ENCODE peak calls at places on chromosomes 3 and 15, in four cellular contexts. F is A549, O is K562, V is endothelial cell of umbilical vein. W is an unnamed sample.

GRCh38 chr15:95405447-95405846 is 925.1 kb upstream of the NR2F2 start:
- DNase-seq in F (no peak), O (no peak), V (peak; percentile 54), W (no peak)

GRCh38 chr3:113659121-113659531 is 37.3 kb downstream of the USF3 start:
- DNase-seq in O (no peak), V (no peak), F (no peak), W (no peak)

GRCh38 chr3:72368331-72368975 is 479.8 kb downstream of the SHQ1 start:
- DNase-seq in O (no peak), V (no peak), F (no peak), W (no peak)

GRCh38 chr15:81475471-81475870 is 101.5 kb upstream of the TMC3 start:
- DNase-seq in O (no peak), V (no peak), F (no peak), W (no peak)

GRCh38 chr3:54731697-54732445 is 196.0 kb downstream of the LRTM1 start:
- DNase-seq in F (no peak), O (no peak), V (no peak), W (no peak)

GRCh38 chr3:143445118-143445517 is 325.5 kb downstream of the CHST2 start:
- DNase-seq in F (no peak), V (peak; percentile 25), O (no peak), W (no peak)

GRCh38 chr3:73604491-73604890 is 20.2 kb downstream of the PDZRN3 start:
- DNase-seq in F (no peak), O (no peak), V (no peak), W (no peak)

GRCh38 chr3:129625071-129625874 is 18.8 kb upstream of the PLXND1 start:
- DNase-seq in V (peak; percentile 52), F (peak; percentile 44), O (no peak), W (peak; percentile 60)

GRCh38 chr15:94370197-94370987 is 139.0 kb downstream of the MCTP2 start:
- DNase-seq in O (no peak), V (no peak), F (no peak), W (no peak)

GRCh38 chr15:75673426-75674247 is 25.9 kb downstream of the SNX33 start:
- DNase-seq in F (no peak), V (no peak), O (no peak), W (no peak)

GRCh38 chr15:72850833-72851232 is 67.3 kb upstream of the ADPGK start:
- DNase-seq in O (no peak), F (no peak), V (no peak), W (no peak)

GRCh38 chr3:152196782-152197181 is 71.9 kb upstream of the MBNL1 start:
- DNase-seq in F (no peak), V (no peak), O (no peak), W (no peak)

GRCh38 chr3:89098964-89099585 is 8.3 kb upstream of the EPHA3 start:
- DNase-seq in O (peak; percentile 15), F (peak; percentile 4), V (peak; percentile 39), W (peak; percentile 62)

GRCh38 chr3:42077785-42078184 is 13.4 kb upstream of the TRAK1 start:
- DNase-seq in V (no peak), O (no peak), F (no peak), W (no peak)

GRCh38 chr3:138078901-138079344 is 36.5 kb downstream of the DZIP1L start:
- DNase-seq in F (peak; percentile 71), O (no peak), V (no peak), W (no peak)

GRCh38 chr3:39915027-39915426 is 105.6 kb downstream of the MYRIP start:
- DNase-seq in F (no peak), O (no peak), V (no peak), W (no peak)

GRCh38 chr3:124837730-124838186 is 49.4 kb downstream of the ITGB5 start:
- DNase-seq in F (peak; percentile 91), V (peak; percentile 83), O (peak; percentile 12), W (no peak)

GRCh38 chr3:49256152-49256551 is 20.9 kb downstream of the C3orf62 start:
- DNase-seq in F (no peak), V (no peak), O (no peak), W (no peak)

GRCh38 chr3:38651153-38651789 is 1.8 kb upstream of the SCN5A start:
- DNase-seq in F (peak; percentile 61), O (peak; percentile 78), V (peak; percentile 71), W (peak; percentile 83)

GRCh38 chr3:153161138-153161713 is 800 bp upstream of the RAP2B start:
- DNase-seq in O (peak; percentile 98), V (peak; percentile 99), F (peak; percentile 99), W (peak; percentile 94)

GRCh38 chr3:48428863-48429415 is 947 bp downstream of the PLXNB1 start:
- DNase-seq in V (peak; percentile 41), F (no peak), O (no peak), W (peak; percentile 65)

GRCh38 chr15:90004671-90005070 is 3.5 kb downstream of the ZNF710 start:
- DNase-seq in O (peak; percentile 3), V (peak; percentile 50), F (peak; percentile 65), W (no peak)

GRCh38 chr3:20023663-20024417 is 11.8 kb upstream of the PP2D1 start:
- DNase-seq in O (peak; percentile 59), V (peak; percentile 70), F (no peak), W (no peak)

GRCh38 chr3:45792516-45793172 is 3.7 kb downstream of the SLC6A20 start:
- DNase-seq in F (no peak), V (no peak), O (no peak), W (no peak)

GRCh38 chr3:183481582-183481981 is 53.2 kb upstream of the MCF2L2 start:
- DNase-seq in V (no peak), F (no peak), O (no peak), W (no peak)

GRCh38 chr3:63937661-63938651 is 25.8 kb upstream of the SCAANT1 start:
- DNase-seq in F (no peak), V (no peak), O (no peak), W (no peak)

GRCh38 chr3:189724366-189724765 is 93.2 kb downstream of the TP63 start:
- DNase-seq in O (no peak), V (no peak), F (no peak), W (no peak)

GRCh38 chr3:43223670-43224364 is 62.5 kb upstream of the SNRK start:
- DNase-seq in V (peak; percentile 63), F (no peak), O (no peak), W (no peak)

GRCh38 chr3:118736107-118736506 is 298.5 kb downstream of the IGSF11 start:
- DNase-seq in O (no peak), V (no peak), F (no peak), W (no peak)

GRCh38 chr3:12948891-12949711 is 107.7 kb upstream of the RPL32 start:
- DNase-seq in F (no peak), O (no peak), V (peak; percentile 45), W (no peak)

GRCh38 chr3:123880998-123881561 is 3.1 kb downstream of the MYLK start:
- DNase-seq in O (no peak), V (peak; percentile 40), F (peak; percentile 41), W (peak; percentile 35)

GRCh38 chr3:110526732-110527727 is 544.6 kb upstream of the NECTIN3 start:
- DNase-seq in F (peak; percentile 10), O (peak; percentile 26), V (peak; percentile 82), W (no peak)

GRCh38 chr3:122682016-122682374 is 1.4 kb downstream of the PARP14 start:
- DNase-seq in V (no peak), F (no peak), O (no peak), W (no peak)

GRCh38 chr3:108090066-108090700 is 648 bp downstream of the CD47 start:
- DNase-seq in O (peak; percentile 24), V (peak; percentile 60), F (no peak), W (peak; percentile 37)

GRCh38 chr3:123780656-123781055 is 103.5 kb downstream of the MYLK start:
- DNase-seq in F (no peak), V (no peak), O (no peak), W (no peak)

GRCh38 chr3:94137377-94137776 is 74.5 kb downstream of the NSUN3 start:
- DNase-seq in F (no peak), V (no peak), O (no peak), W (no peak)

GRCh38 chr3:94130690-94131089 is 67.8 kb downstream of the NSUN3 start:
- DNase-seq in F (no peak), V (no peak), O (no peak), W (no peak)

GRCh38 chr3:94132777-94133176 is 69.9 kb downstream of the NSUN3 start:
- DNase-seq in O (no peak), F (no peak), V (no peak), W (no peak)

DNA sequence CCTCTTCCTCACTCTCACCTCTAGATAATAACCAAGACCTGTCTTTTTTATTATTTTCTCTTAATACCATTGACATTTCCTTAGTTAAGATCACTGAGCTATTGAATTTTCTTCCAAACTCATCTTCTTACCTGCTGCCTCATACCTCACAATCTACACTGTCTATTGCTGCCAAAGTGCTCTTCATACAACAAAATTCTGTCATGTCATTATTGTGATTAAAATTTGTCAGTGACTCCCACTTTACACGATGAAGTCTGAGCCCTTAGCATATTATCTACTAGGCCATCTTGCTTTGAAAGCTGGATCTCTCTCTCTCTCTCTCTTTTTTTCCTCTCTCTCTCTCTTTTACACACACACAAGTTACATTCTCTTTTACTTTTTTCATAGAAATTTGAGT is 73.3 kb downstream of the NSUN3 start:
- DNase-seq in O (no peak), V (no peak), F (no peak), W (no peak)
- TF ChIP-seq JUN in O (no peak), V (no peak), F (no peak), W (no peak)

DNA sequence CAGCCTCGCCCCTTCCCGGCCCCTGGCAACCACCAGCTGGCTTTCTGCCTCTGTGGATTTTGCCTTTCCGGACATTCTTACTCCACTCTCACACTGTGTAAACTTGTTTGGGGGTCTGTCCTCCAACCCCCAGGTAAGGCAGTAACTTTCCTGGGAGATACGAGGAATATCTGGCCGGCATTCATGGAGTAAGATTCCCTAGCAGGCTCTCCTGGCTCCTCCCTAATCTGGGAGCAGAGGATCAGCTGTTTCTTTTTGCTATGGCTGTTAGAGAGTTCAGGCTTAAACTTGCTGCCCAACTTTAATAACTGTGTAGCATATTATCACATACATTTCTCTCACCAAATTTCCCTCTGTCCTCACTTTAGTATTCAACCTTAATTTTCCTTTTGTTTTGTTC is 64.3 kb downstream of the IGF2BP2 start:
- DNase-seq in V (peak; percentile 37), O (no peak), F (no peak), W (no peak)
- TF ChIP-seq JUN in V (no peak), O (no peak), F (no peak), W (no peak)

GRCh38 chr15:25182098-25182478 is 227.3 kb downstream of the SNRPN start:
- DNase-seq in F (no peak), V (no peak), O (no peak), W (peak; percentile 3)
- TF ChIP-seq JUN in F (no peak), V (no peak), O (no peak), W (no peak)

GRCh38 chr3:173553635-173554280 is 156.2 kb downstream of the NLGN1 start:
- DNase-seq in V (peak; percentile 58), F (peak; percentile 2), O (no peak), W (no peak)
- TF ChIP-seq JUN in V (no peak), F (no peak), O (no peak), W (no peak)

DNA sequence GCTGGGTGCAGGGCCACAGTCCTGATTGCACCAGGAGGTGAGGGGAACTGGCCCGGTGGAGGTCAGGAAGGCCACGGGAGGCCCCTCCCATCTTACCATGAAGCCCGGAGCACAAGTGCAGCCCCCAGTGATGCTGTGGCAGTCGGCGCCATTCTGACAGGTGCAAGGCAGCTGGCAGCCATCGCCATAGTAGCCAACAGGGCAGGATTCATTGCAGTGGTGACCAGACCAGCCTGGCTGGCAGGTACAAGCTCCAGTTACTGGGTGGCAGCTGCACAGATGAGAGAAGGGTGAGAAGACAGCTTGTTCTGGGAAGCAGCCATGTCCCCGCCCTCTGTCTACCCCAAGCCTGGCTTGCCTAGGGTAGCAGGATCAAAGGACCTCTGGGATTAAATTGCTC is 88.2 kb downstream of the RAB11A start:
- DNase-seq in V (no peak), F (no peak), O (no peak), W (no peak)
- TF ChIP-seq JUN in V (no peak), F (no peak), O (no peak), W (no peak)

GRCh38 chr15:26773485-26773877 is 615 bp upstream of the GABRB3 start:
- DNase-seq in V (no peak), O (no peak), F (peak; percentile 43), W (peak; percentile 39)
- TF ChIP-seq JUN in V (no peak), O (no peak), F (no peak), W (no peak)

W was measured in WTC11.